ENCODE peak calls at places on chromosomes 1 and 21, in four cellular contexts. S, N, P and G are unnamed samples.

GRCh38 chr1:248861621-248862020 is 2.7 kb upstream of the ZNF692 start:
- DNase-seq in N (no peak), P (no peak), S (no peak), G (no peak)

GRCh38 chr1:97277891-97278662 is 556.5 kb downstream of the PTBP2 start:
- DNase-seq in P (no peak), S (no peak), N (no peak), G (no peak)

GRCh38 chr21:18725653-18726052 is 322.1 kb upstream of the TMPRSS15 start:
- DNase-seq in N (no peak), P (no peak), S (no peak), G (no peak)

GRCh38 chr1:215544566-215544965 is 22.5 kb upstream of the KCTD3 start:
- DNase-seq in N (no peak), S (no peak), P (no peak), G (no peak)

GRCh38 chr1:202656951-202657646 is 53.2 kb downstream of the SYT2 start:
- DNase-seq in S (no peak), N (peak), P (no peak), G (no peak)

GRCh38 chr1:177432897-177433296 is 262.1 kb downstream of the BRINP2 start:
- DNase-seq in P (no peak), N (no peak), S (no peak), G (no peak)

GRCh38 chr1:220655509-220655908 is 34.7 kb upstream of the C1orf115 start:
- DNase-seq in S (no peak), P (no peak), N (no peak), G (no peak)

GRCh38 chr1:11898831-11899467 is 27.3 kb downstream of the KIAA2013 start:
- DNase-seq in P (no peak), N (peak), S (no peak), G (no peak)

GRCh38 chr21:38534591-38534990 is 36.3 kb upstream of the ERG start:
- DNase-seq in P (no peak), N (no peak), S (no peak), G (no peak)

GRCh38 chr1:162214202-162214601 is 144.7 kb downstream of the NOS1AP start:
- DNase-seq in S (no peak), P (no peak), N (no peak), G (no peak)

GRCh38 chr1:32991386-32991785 is 26.8 kb upstream of the RNF19B start:
- DNase-seq in N (no peak), P (no peak), S (no peak), G (no peak)

GRCh38 chr1:48035371-48036141 is 38.4 kb upstream of the TRABD2B start:
- DNase-seq in P (no peak), N (no peak), S (no peak), G (no peak)

GRCh38 chr1:243525085-243525487 is 269.2 kb downstream of the SDCCAG8 start:
- DNase-seq in S (no peak), P (no peak), N (peak), G (no peak)

GRCh38 chr1:11792106-11792505 is 13.7 kb downstream of the MTHFR start:
- DNase-seq in S (no peak), N (no peak), P (peak), G (no peak)

GRCh38 chr1:50175711-50176562 is 67.2 kb downstream of the ELAVL4 start:
- DNase-seq in N (no peak), P (no peak), S (no peak), G (no peak)

GRCh38 chr1:224170748-224171478 is 12.1 kb upstream of the DEGS1 start:
- DNase-seq in N (no peak), P (no peak), S (no peak), G (no peak)

GRCh38 chr1:159000627-159001026 is 9.1 kb upstream of the IFI16 start:
- DNase-seq in P (peak), S (no peak), N (peak), G (peak)

GRCh38 chr1:176073524-176074157 is 133.4 kb downstream of the COP1 start:
- DNase-seq in P (no peak), N (peak), S (no peak), G (no peak)

GRCh38 chr1:41650176-41650519 is 165.7 kb upstream of the EDN2 start:
- DNase-seq in N (peak), S (no peak), P (no peak), G (no peak)

GRCh38 chr21:44537930-44538911 is 1.8 kb downstream of the KRTAP10-1 start:
- DNase-seq in P (no peak), S (no peak), N (peak), G (peak)

GRCh38 chr1:162702628-162703027 is 70.4 kb downstream of the DDR2 start:
- DNase-seq in N (no peak), S (no peak), P (no peak), G (no peak)

GRCh38 chr1:18643154-18644012 is 12.7 kb downstream of the PAX7 start:
- DNase-seq in S (no peak), P (no peak), N (peak), G (no peak)

GRCh38 chr1:27517907-27518718 is 28.1 kb upstream of the WASF2 start:
- DNase-seq in P (no peak), N (peak), S (no peak), G (no peak)

GRCh38 chr1:1796466-1796865 is 18.2 kb upstream of the NADK start:
- DNase-seq in N (peak), S (no peak), P (no peak), G (no peak)

GRCh38 chr1:3050603-3051002 is 18.4 kb upstream of the PRDM16 start:
- DNase-seq in S (peak), P (no peak), N (peak), G (no peak)

GRCh38 chr21:32771134-32771523 is 426 bp downstream of the PAXBP1 start:
- DNase-seq in S (peak), N (peak), P (peak), G (no peak)

GRCh38 chr1:90127288-90127953 is 132.5 kb downstream of the ZNF326 start:
- DNase-seq in S (no peak), P (no peak), N (no peak), G (no peak)

DNA sequence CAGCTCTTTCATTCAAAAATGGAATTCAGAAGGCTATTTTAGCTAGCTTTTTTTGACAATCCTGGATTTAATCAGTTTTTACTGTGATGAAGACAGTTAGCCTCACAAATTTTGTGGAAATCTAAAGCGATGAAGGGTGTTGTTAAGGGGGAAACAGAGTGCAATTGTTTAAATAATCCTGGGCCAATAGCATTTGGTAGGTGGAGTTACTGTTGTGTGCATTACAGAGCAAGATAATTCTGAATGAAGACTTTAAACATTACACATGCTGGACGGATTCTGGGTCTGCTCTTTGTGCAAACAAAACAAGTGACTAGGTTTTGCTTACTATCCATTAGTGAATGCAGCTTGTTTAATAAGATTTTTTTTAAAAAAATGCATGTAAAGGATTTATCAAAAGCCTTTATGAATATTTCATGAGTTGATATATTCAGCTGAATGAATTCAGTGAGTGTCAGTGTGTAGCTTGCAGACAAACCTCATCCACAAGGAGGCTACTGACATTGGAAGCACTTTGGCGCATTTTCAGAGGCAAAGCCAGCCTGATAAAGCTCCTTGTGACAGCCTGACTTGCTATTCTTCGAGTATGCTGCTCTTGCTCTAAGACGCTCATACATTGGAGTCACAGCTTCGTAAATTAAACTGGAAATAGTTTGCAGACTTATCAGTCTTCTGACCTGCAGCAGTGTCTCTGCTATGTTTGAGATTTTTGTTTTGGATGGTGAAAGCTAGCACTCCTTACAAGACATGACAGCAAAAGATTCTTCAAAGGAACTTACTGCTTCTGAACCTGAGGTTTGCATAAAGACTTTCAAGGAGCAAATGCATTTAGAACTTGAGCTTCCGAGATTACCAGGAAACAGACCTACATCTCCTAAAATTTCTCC is 199.7 kb downstream of the PDE4B start:
- DNase-seq in P (no peak), S (no peak), N (no peak), G (no peak)
- TF ChIP-seq CTCF in P (no peak), S (peak), N (no peak), G (no peak)

GRCh38 chr1:205142105-205142475 is 20.3 kb upstream of the RBBP5 start:
- DNase-seq in S (no peak), N (no peak), P (no peak), G (no peak)

GRCh38 chr1:205140113-205140512 is 18.3 kb upstream of the RBBP5 start:
- DNase-seq in S (no peak), N (no peak), P (no peak), G (no peak)

GRCh38 chr1:205144751-205145150 is 23.0 kb upstream of the RBBP5 start:
- DNase-seq in P (no peak), N (peak), S (no peak), G (no peak)

GRCh38 chr1:205144046-205144720 is 22.4 kb upstream of the RBBP5 start:
- DNase-seq in S (no peak), P (no peak), N (no peak), G (no peak)

DNA sequence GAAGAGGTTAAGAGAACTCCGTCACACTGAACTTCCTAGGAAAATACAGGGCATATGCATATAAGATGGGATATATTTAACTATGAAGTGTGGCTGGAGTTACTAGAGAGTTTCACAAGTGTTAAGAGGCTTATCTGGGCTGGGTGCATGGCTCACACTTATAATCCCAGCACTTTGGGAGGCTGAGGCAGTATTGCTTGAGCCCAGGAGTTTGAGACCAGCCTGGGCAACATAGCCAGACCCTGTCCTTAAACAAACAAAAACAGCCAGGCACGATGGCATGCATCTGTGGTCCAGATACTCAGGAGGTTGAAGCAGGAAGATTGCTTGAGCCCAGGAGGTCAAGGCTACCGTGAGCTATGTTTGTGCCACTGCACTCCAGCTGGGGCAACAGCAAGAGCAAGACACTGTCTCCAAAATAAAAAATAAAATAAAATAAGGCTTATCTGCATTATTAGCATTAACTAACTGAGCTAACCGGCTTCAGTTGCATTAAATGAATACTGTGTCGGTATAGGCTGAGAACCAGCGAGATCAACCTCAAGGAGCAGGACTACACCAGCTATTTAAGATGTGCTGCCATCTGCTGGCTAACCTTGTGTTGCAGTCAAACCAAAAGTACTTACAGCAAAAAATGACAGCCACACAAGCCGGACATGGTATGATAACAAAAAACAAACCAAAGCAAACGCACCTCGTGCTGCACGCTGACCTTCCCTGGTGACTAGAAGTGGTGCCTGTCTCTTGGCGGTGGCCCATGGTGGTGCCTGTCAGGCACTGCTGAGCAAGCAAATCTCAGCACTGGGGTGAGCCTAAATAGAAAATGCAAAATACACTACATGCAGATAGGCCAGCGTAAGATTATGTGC is 19.7 kb upstream of the RBBP5 start:
- DNase-seq in P (peak), S (no peak), N (peak), G (peak)
- TF ChIP-seq CTCF in P (peak), S (peak), N (peak), G (peak)

DNA sequence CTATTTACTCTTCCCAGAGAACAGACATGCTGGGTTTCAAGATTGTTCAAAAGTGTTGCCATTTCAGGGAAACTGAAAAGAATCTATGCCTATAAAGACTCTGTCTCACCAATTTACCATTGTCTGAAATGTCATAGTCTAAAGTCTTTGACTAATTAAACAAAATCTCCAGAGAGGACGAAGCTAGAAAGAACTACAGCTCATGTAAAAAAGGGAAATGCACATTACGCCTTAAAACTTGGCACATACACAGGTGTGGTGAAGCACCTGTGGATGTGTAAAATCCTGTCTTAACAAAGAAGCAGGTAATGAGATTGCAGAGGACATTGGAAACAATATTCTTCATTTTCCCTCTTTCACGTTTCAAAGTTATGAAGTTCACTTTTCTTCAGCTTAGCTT is 130.6 kb downstream of the EIF4G3 start:
- DNase-seq in N (no peak), S (no peak), P (no peak), G (no peak)
- TF ChIP-seq CTCF in N (no peak), S (no peak), P (no peak), G (no peak)

GRCh38 chr1:101993703-101994102 is 3.0 kb downstream of the OLFM3 start:
- DNase-seq in N (no peak), S (no peak), P (no peak), G (no peak)
- TF ChIP-seq CTCF in N (no peak), S (peak), P (no peak), G (peak)

GRCh38 chr1:6511461-6512244 is 20.2 kb upstream of the PLEKHG5 start:
- DNase-seq in N (peak), S (no peak), P (no peak), G (no peak)

GRCh38 chr1:6511056-6511455 is 19.6 kb upstream of the PLEKHG5 start:
- DNase-seq in P (no peak), N (peak), S (no peak), G (no peak)

GRCh38 chr1:6512908-6513280 is 21.4 kb upstream of the PLEKHG5 start:
- DNase-seq in S (no peak), N (peak), P (no peak), G (no peak)

GRCh38 chr1:6513296-6513928 is 21.9 kb upstream of the PLEKHG5 start:
- DNase-seq in N (peak), P (no peak), S (no peak), G (no peak)

GRCh38 chr1:6512245-6512907 is 20.9 kb upstream of the PLEKHG5 start:
- DNase-seq in S (no peak), N (peak), P (no peak), G (no peak)
- TF ChIP-seq CTCF in S (no peak), N (no peak), P (no peak), G (no peak)

GRCh38 chr1:31154632-31155215 is 85.0 kb downstream of the NKAIN1 start:
- DNase-seq in N (peak), S (peak), P (peak), G (peak)

GRCh38 chr1:31153423-31153822 is 86.3 kb downstream of the NKAIN1 start:
- DNase-seq in N (no peak), S (no peak), P (no peak), G (no peak)

GRCh38 chr1:31152181-31152768 is 86.8 kb upstream of the PUM1 start:
- DNase-seq in S (no peak), N (peak), P (no peak), G (no peak)

GRCh38 chr1:31154000-31154631 is 85.6 kb downstream of the NKAIN1 start:
- DNase-seq in P (no peak), S (no peak), N (no peak), G (no peak)

DNA sequence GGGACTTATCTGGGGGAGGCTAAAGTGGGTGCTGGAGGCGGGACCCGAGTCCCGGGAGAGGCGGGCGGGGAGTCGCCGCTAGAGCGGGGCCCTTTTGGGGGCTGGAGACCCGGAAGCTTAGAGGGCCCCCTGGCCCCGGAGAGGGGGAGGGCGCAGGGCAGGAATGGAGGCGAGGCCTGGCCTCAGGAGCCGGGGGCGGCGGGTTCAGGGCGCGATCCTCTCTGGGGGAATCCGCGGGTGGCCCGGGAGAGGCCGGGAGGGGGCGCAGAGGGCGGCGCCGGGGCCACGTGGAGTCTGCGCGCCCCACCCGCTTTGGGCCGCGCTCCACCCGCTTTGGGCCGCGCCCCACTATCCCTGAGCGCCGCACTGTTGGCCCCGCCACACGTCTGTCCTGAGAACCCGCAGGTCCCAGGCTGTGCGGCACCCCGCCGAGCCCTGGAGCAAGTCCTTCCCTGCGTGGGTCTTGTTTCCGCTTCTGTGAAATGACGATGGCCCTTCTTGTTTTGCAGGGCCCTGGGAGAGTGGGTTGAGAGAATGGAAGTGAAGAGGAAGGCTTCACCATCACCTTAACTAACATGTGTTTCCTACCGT is 84.4 kb downstream of the NKAIN1 start:
- DNase-seq in S (peak), N (peak), P (peak), G (peak)
- TF ChIP-seq CTCF in S (peak), N (no peak), P (peak), G (peak)

DNA sequence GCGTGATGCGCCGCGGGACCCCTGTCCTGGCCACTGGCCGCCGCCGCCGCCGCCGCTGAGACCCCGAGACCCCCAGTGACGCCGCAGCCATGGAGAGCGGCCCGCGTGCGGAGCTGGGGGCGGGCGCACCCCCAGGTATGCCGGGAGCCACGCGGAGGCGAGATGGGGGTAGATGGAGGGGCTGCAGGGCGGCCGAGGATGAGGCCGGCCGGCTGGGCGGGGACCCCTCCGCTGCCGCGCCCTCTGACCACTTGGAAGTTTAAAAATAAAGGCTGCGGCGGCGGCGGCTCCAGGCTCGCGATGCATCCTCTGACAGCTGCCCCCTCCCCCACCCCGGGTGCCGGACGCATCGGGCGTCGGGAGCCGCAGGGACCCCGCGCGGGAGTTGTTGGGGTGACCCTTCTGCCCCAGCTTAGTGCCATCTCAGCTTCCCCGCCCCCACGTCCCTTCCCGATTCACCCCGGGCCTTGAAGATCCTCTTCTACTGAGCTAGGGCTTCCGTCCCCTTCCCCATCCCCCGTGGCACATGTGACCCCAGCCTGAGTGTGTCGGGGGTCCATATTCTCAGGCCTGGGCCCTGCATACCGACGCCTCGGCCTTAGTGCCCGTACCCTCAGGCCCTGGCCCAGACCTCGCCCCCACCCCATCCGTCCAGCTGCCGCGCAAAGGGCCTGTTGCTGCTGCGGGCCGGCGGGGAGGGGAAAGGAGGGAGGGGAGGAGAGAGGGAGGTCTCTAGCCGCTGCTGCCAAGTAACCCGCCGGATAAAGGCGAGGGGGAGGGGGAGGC is 562 bp downstream of the MAP7D1 start:
- DNase-seq in N (no peak), P (peak), S (peak), G (no peak)
- TF ChIP-seq CTCF in N (no peak), P (no peak), S (no peak), G (no peak)

GRCh38 chr1:180033387-180033786 is 78.8 kb downstream of the CEP350 start:
- DNase-seq in N (no peak), P (no peak), S (no peak), G (no peak)

GRCh38 chr1:180026556-180026955 is 71.9 kb downstream of the CEP350 start:
- DNase-seq in P (no peak), S (no peak), N (no peak), G (no peak)

GRCh38 chr1:180027949-180028445 is 73.4 kb downstream of the CEP350 start:
- DNase-seq in P (no peak), N (no peak), S (no peak), G (no peak)

GRCh38 chr1:180029524-180030130 is 75.0 kb downstream of the CEP350 start:
- DNase-seq in S (no peak), N (no peak), P (no peak), G (no peak)

DNA sequence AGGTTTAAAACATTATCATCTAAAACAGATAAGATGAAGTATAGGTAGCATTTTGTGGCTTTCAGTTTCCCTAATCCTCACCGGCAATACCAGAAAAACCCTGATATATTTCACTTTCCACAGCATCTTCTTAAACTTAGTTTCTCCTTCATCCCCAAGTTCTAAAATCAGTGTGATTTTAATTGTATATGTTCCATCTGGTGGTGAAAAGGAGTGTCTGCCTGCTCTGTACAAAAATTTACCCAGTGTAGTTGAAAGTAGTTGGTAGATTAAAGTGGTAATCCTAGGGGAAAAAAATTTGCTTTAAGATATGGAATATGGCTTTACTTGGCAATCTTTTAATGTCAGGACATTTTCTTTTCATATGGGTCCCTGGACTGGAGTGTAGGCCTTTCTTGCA is 74.3 kb downstream of the CEP350 start:
- DNase-seq in N (no peak), S (no peak), P (no peak), G (no peak)
- TF ChIP-seq CTCF in N (no peak), S (peak), P (peak), G (peak)